ENCODE peak calls at places on chromosomes 3 and 15, in four cellular contexts. O, E, R and N are unnamed samples.

GRCh38 chr3:114770874-114771273 is 376.2 kb downstream of the ZBTB20 start:
- DNase-seq in O (no peak), E (no peak), R (peak), N (no peak)

GRCh38 chr3:54527953-54528352 is 399.9 kb downstream of the LRTM1 start:
- DNase-seq in O (no peak), R (no peak), E (no peak), N (no peak)

GRCh38 chr15:68408971-68409370 is 23.0 kb downstream of the ITGA11 start:
- DNase-seq in R (no peak), E (no peak), O (no peak), N (no peak)

GRCh38 chr3:46576-46975 is 150.0 kb upstream of the CHL1 start:
- DNase-seq in E (no peak), R (no peak), O (no peak), N (no peak)

GRCh38 chr15:39411102-39411989 is 169.5 kb upstream of the THBS1 start:
- DNase-seq in O (no peak), E (no peak), R (no peak), N (no peak)

GRCh38 chr3:13263770-13264467 is 156.2 kb downstream of the NUP210 start:
- DNase-seq in E (peak), O (no peak), R (no peak), N (no peak)

GRCh38 chr15:89399070-89399389 is 64.4 kb upstream of the POLG start:
- DNase-seq in E (no peak), O (no peak), R (no peak), N (no peak)

GRCh38 chr3:65660000-65660598 is 378.6 kb downstream of the MAGI1 start:
- DNase-seq in O (no peak), R (no peak), E (peak), N (no peak)

GRCh38 chr3:120683671-120684301 is 1.7 kb upstream of the HGD start:
- DNase-seq in O (no peak), R (no peak), E (no peak), N (no peak)

GRCh38 chr15:73691398-73691797 is 7.2 kb downstream of the CD276 start:
- DNase-seq in O (peak), E (no peak), R (no peak), N (no peak)

GRCh38 chr3:42853739-42854302 is 21.9 kb downstream of the CYP8B1 start:
- DNase-seq in R (no peak), O (no peak), E (peak), N (no peak)
- TF ChIP-seq POLR2A in R (no peak), O (no peak), E (no peak), N (no peak)

GRCh38 chr3:111859974-111860859 is 1.2 kb downstream of the PHLDB2 start:
- DNase-seq in R (peak), E (peak), O (peak), N (peak)
- TF ChIP-seq REST in R (no peak), E (no peak), O (no peak), N (no peak)

DNA sequence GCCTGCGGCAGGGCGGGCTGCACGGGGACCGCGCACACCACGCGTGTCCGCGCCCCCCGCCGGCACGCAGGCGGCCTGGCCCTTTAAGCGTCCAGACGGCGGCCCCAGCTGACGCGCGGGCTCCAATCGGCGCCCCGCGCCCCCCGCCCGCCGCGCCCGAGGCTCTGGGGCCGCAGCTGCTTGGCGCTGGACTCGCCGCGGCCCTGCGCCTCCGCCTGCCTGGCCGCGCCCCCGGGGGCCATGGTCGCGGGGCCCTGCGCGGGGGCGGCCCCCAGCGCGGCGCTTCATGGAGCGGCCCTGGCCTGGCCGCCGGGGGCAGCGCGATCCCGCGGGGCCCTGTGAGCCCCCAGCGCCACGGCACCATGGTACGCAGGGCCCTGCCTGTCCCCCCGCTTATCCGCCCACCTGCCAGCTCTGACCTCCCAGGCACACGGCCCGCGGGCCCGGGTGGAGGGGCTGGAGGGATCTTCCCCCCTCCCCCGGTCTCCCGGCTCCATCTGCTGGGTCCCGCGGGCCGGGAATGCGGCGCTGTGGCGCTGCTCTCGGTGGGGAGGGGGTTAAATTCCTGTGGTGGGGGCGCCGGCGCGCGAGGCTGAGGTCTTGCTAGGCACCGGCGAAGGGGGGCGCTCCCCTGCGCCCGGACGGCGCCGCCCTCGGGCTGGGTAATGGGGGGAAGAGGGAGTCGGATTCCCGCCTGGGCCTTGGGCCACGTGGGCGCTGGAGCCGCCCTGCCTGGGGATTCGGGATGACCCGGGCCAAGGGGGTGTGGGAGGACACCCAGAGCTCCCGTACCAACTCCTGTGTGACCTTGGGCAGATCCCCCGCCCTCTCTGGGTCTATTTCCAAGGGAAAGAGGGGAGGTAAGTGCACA is 1.1 kb downstream of the ZBTB47 start:
- DNase-seq in R (peak), E (peak), O (peak), N (no peak)
- TF ChIP-seq POLR2A in R (peak), E (no peak), O (peak), N (no peak)

DNA sequence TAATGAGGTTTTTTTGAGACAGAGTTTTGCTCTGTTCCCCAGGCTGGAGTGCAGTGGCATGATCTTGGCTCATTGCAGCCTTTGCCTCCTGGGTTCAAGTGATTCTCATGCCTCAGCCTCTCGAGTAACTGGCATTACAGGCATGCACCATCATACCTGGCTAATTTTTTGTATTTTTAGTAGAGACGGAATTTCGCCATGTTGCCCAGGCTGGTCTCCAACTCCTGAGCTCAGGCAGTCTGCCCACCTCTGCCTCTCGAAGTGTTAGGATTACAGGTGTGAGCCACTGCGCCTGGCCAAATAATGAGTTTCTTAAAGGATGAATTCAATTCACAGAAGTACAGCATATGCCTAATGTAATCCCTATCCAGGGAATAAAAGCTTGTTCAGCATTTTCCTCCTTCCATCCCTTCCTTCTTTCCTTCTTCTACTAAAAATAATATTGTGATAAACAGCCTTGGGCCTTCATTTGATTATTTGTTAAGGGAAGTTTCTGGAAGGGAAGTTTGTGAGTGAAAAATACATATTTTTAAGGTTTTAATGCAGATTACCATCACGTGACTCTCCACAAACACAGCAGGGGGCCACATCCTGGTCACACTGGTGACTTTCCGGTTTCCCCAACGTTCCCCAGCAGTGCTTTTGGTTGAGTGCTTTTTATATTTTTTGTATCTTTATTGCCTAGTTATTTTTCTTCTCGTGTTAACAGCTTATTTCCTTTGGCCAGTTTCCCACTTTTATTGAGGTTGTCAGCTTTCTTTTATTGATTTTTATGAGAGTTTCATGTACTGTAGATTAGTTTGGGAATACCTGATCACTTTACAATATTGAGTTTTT is 116.8 kb downstream of the USP13 start:
- DNase-seq in E (no peak), R (no peak), O (peak), N (no peak)
- TF ChIP-seq REST in E (no peak), R (no peak), O (no peak), N (no peak)